ENCODE peak calls at places on chromosomes 6 and 20, in five cellular contexts. D is stomach, W is HCT116, Z is H1, E is prostate gland. X is an unnamed sample.

GRCh38 chr6:110938176-110938575 is 20.3 kb upstream of the GTF3C6 start:
- DNase-seq in D (no peak), W (no peak), E (no peak), Z (no peak), X (no peak)

GRCh38 chr6:79384845-79385244 is 150.4 kb upstream of the HMGN3 start:
- DNase-seq in W (no peak), E (no peak), Z (no peak), D (peak), X (no peak)

GRCh38 chr6:125765944-125766343 is 16.5 kb downstream of the HEY2 start:
- DNase-seq in Z (no peak), W (no peak), D (no peak), E (no peak), X (no peak)

GRCh38 chr6:86192123-86192522 is 549.4 kb upstream of the SYNCRIP start:
- DNase-seq in E (peak), W (peak), D (no peak), Z (no peak), X (no peak)

GRCh38 chr20:62961310-62961783 is 8.8 kb downstream of the SLC17A9 start:
- DNase-seq in E (no peak), Z (no peak), W (no peak), D (no peak), X (no peak)

GRCh38 chr6:127481628-127482027 is 22.4 kb upstream of the KIAA0408 start:
- DNase-seq in Z (no peak), W (no peak), E (no peak), D (no peak), X (no peak)

GRCh38 chr6:16229710-16230109 is 8.7 kb upstream of the GMPR start:
- DNase-seq in E (no peak), D (no peak), Z (no peak), W (no peak), X (no peak)

GRCh38 chr20:8633366-8633765 is 435.5 kb upstream of the PLCB4 start:
- DNase-seq in W (no peak), D (no peak), E (no peak), Z (no peak), X (no peak)

GRCh38 chr6:20569000-20569610 is 34.8 kb downstream of the CDKAL1 start:
- DNase-seq in D (no peak), Z (no peak), E (no peak), W (no peak), X (no peak)

GRCh38 chr6:112780498-112781096 is 433.5 kb downstream of the RFPL4B start:
- DNase-seq in W (peak), Z (peak), D (peak), E (peak), X (peak)

DNA sequence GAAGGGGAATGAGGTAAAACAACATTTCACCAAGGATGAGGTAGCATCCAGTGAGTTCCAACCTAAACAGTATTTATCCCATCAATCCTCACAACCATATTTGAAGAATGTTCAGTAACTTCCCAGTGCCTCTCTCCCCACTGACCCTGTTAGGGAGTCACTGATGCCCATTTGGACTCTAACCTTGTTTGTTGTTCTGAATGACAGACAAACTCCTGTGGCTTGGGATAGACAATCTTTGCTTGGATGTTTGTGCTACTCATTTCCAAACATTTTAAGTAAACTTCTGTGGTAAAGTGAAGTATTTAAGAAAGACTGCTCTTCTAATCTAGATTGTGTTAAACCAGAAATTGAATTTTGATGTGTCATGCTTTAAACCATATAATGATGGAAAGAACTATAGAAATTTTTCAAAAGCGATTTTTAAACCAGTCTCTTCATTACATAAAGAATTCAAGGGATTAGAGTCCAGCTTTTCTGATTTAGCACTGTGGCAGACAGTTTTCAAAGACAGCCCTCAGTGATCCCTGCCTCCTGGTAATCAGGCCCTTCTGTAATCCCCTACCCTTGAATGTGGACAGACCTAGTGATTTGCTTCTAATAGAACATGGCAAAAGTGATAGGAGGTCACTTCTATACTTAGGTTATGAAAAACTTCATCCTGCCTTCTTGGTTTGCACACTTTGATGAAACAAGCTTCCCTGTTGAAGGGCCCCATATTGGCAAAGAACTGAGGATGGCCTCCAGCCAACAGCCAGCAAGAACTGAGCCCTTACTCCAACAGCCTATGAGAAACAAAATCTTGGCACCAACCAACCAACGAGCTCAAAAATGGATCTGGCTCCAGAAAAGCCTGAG is 191.6 kb downstream of the DST start:
- DNase-seq in E (no peak), Z (no peak), D (peak), W (no peak), X (no peak)
- TF ChIP-seq POLR2A in E (no peak), Z (no peak), D (no peak), W (no peak), X (no peak)

GRCh38 chr6:30541515-30542403 is 14.5 kb downstream of the GNL1 start:
- DNase-seq in E (peak), D (peak), W (peak), Z (peak), X (peak)
- TF ChIP-seq POLR2AphosphoS5 in E (peak), D (no peak), W (no peak), Z (no peak), X (no peak)

DNA sequence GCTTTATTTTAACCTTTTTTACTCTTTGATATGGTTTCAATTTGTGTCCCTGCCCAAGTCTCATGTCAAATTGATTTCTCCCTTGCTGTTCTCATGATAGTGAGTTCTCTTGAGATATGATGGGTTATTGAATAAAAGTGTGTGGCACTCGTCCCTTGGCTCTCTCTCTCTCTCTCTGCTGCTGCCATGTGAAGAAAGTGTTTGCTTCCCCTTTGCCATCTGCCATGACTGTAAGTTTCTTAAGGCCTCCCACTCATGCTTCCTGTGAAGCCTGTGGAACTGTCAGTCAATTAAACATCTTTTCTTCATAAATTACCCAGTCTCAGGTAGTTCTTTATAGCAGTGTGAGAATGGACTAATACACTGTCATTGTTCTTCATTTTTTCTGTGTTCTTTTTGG is 48.5 kb downstream of the LIN28B start:
- DNase-seq in E (no peak), D (no peak), W (no peak), Z (no peak), X (no peak)
- TF ChIP-seq POLR2A in E (no peak), D (no peak), W (no peak), Z (no peak), X (no peak)

GRCh38 chr20:21613512-21613911 is 92.0 kb upstream of the PAX1 start:
- DNase-seq in Z (no peak), E (no peak), D (peak), W (no peak), X (no peak)
- TF ChIP-seq POLR2AphosphoS5 in Z (no peak), E (no peak), D (no peak), W (no peak), X (no peak)

GRCh38 chr20:36062799-36063198 is 91.7 kb upstream of the EPB41L1 start:
- DNase-seq in E (no peak), W (no peak), D (no peak), Z (no peak), X (no peak)

GRCh38 chr20:36065427-36065998 is 89.0 kb upstream of the EPB41L1 start:
- DNase-seq in W (no peak), Z (no peak), D (no peak), E (no peak), X (no peak)

GRCh38 chr20:36066777-36067176 is 87.8 kb upstream of the EPB41L1 start:
- DNase-seq in E (peak), D (peak), Z (no peak), W (no peak), X (no peak)

GRCh38 chr20:36063916-36064660 is 90.5 kb upstream of the EPB41L1 start:
- DNase-seq in Z (no peak), W (no peak), D (no peak), E (no peak), X (no peak)

GRCh38 chr20:36064661-36065426 is 89.7 kb upstream of the EPB41L1 start:
- DNase-seq in W (no peak), Z (peak), D (peak), E (peak), X (peak)
- TF ChIP-seq POLR2A in W (no peak), Z (no peak), D (peak), E (peak), X (no peak)

GRCh38 chr20:53904261-53904660 is 166.1 kb downstream of the BCAS1 start:
- DNase-seq in D (no peak), Z (no peak), E (no peak), W (no peak), X (no peak)

GRCh38 chr20:53901697-53902096 is 168.7 kb downstream of the BCAS1 start:
- DNase-seq in E (no peak), Z (no peak), W (no peak), D (no peak), X (no peak)

GRCh38 chr20:53905019-53905847 is 165.2 kb downstream of the BCAS1 start:
- DNase-seq in Z (no peak), D (no peak), E (no peak), W (no peak), X (no peak)

GRCh38 chr20:53902968-53903651 is 167.3 kb downstream of the BCAS1 start:
- DNase-seq in W (no peak), Z (no peak), D (no peak), E (no peak), X (no peak)

DNA sequence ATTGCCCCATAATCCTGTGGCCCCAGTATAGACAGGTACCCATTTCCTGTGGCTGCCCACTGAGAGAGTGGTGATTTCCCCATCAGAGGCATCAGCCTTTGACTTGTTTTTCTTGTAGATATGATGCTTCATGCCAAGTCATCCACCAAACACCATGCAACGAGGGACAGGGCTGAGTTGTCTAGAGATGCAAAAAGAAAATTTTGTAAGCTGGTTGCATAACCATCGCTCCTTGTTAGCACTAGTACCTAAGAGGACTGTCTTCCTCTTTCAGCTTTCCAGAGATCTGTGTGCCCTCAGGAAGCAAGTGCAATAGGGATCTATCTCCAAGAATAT is 166.8 kb downstream of the BCAS1 start:
- DNase-seq in W (no peak), E (no peak), D (no peak), Z (no peak), X (no peak)
- TF ChIP-seq POLR2AphosphoS5 in W (no peak), E (no peak), D (no peak), Z (no peak), X (no peak)

GRCh38 chr20:60297649-60298048 is 339.4 kb downstream of the CDH26 start:
- DNase-seq in D (peak), E (peak), W (no peak), Z (no peak), X (no peak)

GRCh38 chr20:60302875-60303274 is 344.7 kb downstream of the CDH26 start:
- DNase-seq in Z (no peak), W (no peak), E (no peak), D (no peak), X (no peak)

GRCh38 chr20:60298647-60299046 is 340.4 kb downstream of the CDH26 start:
- DNase-seq in Z (no peak), D (no peak), W (no peak), E (no peak), X (no peak)

GRCh38 chr20:60304026-60304590 is 345.9 kb downstream of the CDH26 start:
- DNase-seq in E (no peak), Z (no peak), D (no peak), W (no peak), X (no peak)

GRCh38 chr20:60299951-60300350 is 341.7 kb downstream of the CDH26 start:
- DNase-seq in Z (no peak), D (no peak), W (no peak), E (peak), X (no peak)
- TF ChIP-seq POLR2A in Z (no peak), D (no peak), W (no peak), E (no peak), X (no peak)

GRCh38 chr6:148068391-148068790 is 274.2 kb upstream of the SASH1 start:
- DNase-seq in E (no peak), D (no peak), W (no peak), Z (no peak), X (no peak)
- TF ChIP-seq POLR2AphosphoS5 in E (no peak), D (no peak), W (no peak), Z (no peak), X (no peak)

DNA sequence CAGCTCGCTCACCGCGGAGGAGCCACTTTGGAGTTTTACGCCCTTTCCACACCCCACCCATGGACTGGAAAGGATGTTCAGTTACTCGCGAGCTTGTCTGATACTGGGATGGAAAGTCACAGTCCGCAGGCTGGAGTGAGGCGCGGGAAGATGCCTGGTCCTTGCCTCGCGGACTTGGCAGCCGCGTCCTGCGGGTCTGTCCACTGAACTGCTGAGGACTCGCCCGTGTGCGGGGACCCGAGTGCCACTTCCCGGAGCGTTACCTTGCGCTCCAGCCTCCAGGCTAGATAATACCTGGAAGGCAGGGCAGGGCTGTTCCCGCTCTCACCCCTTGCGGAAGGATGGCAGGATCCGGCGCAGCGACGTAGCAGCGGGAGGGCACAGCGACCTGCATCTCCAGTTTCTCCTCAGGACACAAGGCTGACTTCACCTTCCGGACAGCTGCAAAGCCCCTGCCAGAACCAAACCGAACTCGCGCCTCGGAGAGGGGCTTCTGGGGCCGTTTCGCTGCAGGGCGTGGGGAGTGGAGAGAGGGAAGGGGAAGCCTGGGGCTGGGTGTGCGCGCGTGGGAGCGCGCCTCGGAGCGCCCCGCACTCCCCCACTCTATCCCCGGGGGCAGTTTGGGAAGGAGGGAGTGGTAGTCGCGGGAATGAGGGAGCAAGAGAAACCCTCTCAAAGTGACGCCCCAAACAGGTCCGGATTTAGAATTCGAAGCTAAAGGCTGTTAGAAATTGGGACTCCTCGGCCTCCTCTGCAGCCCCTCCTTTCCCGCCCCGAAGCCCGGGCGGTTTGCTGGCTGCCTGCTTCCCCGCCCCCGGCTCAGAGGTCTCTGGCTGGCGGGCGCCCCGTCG is at the start of gene KCNQ5:
- DNase-seq in Z (peak), D (no peak), W (no peak), E (no peak), X (no peak)
- TF ChIP-seq POLR2A in Z (no peak), D (no peak), W (no peak), E (no peak), X (no peak)

X was measured in GM12891.